ENCODE peak calls at places on chromosome 1, in seven cellular contexts. Y is NB4, L is tibial nerve, C is fibroblast of the aortic adventitia, Z is lower leg skin, B is cardiac fibroblast, W is BE2C. A is an unnamed sample.

GRCh38 chr1:180598333-180598979 is 33.4 kb upstream of the XPR1 start:
- DNase-seq in Y (no peak), L (no peak), C (no peak), Z (no peak), B (no peak), W (no peak), A (no peak)

GRCh38 chr1:30550365-30551220 is 172.8 kb downstream of the MATN1 start:
- DNase-seq in Y (no peak), L (no peak), C (no peak), Z (no peak), B (no peak), W (no peak), A (no peak)

GRCh38 chr1:238063454-238063853 is 172.7 kb upstream of the ZP4 start:
- DNase-seq in Y (no peak), L (no peak), C (peak; percentile 41), Z (no peak), B (no peak), W (peak; percentile 66), A (peak; percentile 10)

GRCh38 chr1:180177931-180178330 is 23.3 kb downstream of the QSOX1 start:
- DNase-seq in Y (peak; percentile 61), L (no peak), C (no peak), Z (no peak), B (no peak), W (no peak), A (no peak)

GRCh38 chr1:45134468-45134873 is 71.9 kb downstream of the ZSWIM5 start:
- DNase-seq in Y (no peak), L (no peak), C (no peak), Z (no peak), B (no peak), W (no peak), A (no peak)

GRCh38 chr1:175075572-175076568 is 8.2 kb downstream of the TNN start:
- DNase-seq in Y (peak; percentile 71), L (no peak), C (no peak), Z (no peak), B (no peak), W (peak; percentile 27), A (peak; percentile 51)

GRCh38 chr1:31412732-31413404 is at the start of gene SERINC2:
- DNase-seq in Y (peak; percentile 34), L (no peak), C (no peak), Z (no peak), B (no peak), W (no peak), A (no peak)

GRCh38 chr1:209323743-209324142 is 259.8 kb upstream of the CAMK1G start:
- DNase-seq in Y (peak; percentile 3), L (no peak), C (no peak), Z (no peak), B (no peak), W (no peak), A (no peak)

GRCh38 chr1:67647036-67647798 is 37.8 kb upstream of the GADD45A start:
- DNase-seq in Y (no peak), L (peak; percentile 23), C (peak; percentile 52), Z (no peak), B (peak; percentile 81), W (peak; percentile 66), A (peak; percentile 73)

GRCh38 chr1:102842606-102843005 is 265.7 kb downstream of the COL11A1 start:
- DNase-seq in Y (peak; percentile 1), L (no peak), C (no peak), Z (no peak), B (no peak), W (no peak), A (no peak)

GRCh38 chr1:44256762-44257554 is 43.7 kb downstream of the DMAP1 start:
- DNase-seq in Y (no peak), L (no peak), C (no peak), Z (no peak), B (no peak), W (no peak), A (no peak)

GRCh38 chr1:99570486-99571089 is 75.3 kb upstream of the PALMD start:
- DNase-seq in Y (no peak), L (no peak), C (no peak), Z (no peak), B (no peak), W (no peak), A (peak; percentile 55)

GRCh38 chr1:4660917-4661594 is 6.6 kb downstream of the AJAP1 start:
- DNase-seq in Y (no peak), L (no peak), C (no peak), Z (no peak), B (no peak), W (no peak), A (no peak)

GRCh38 chr1:14947421-14947820 is 206.1 kb upstream of the TMEM51 start:
- DNase-seq in Y (no peak), L (no peak), C (no peak), Z (no peak), B (no peak), W (no peak), A (no peak)

GRCh38 chr1:14944471-14944981 is 209.0 kb upstream of the TMEM51 start:
- DNase-seq in Y (no peak), L (no peak), C (no peak), Z (no peak), B (no peak), W (no peak), A (no peak)

GRCh38 chr1:14946567-14947285 is 206.8 kb upstream of the TMEM51 start:
- DNase-seq in Y (no peak), L (no peak), C (peak; percentile 83), Z (no peak), B (peak; percentile 74), W (no peak), A (peak; percentile 84)

GRCh38 chr1:14945132-14946010 is 208.2 kb upstream of the TMEM51 start:
- DNase-seq in Y (no peak), L (no peak), C (peak; percentile 92), Z (no peak), B (peak; percentile 91), W (no peak), A (peak; percentile 96)

DNA sequence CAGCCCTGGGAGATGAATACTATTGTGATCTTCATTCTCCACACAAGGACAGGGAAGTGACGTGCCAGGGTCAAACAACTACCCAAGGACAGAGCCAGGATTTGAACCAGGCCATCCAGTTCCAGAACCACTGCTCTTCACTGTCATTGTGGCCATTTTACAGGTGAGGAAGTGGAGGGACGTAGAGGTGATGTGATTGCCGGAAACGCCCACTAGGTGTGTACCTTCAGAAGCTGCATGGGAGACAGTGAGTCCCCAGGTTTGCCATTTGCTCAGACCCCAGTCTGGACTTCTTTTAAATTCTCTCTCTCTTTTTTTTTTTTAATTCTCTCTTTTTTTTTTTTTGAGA is 207.6 kb upstream of the TMEM51 start:
- DNase-seq in Y (no peak), L (no peak), C (no peak), Z (no peak), B (no peak), W (no peak), A (no peak)
- H3K4me3 ChIP-seq in Y (no peak overlapping the region), L (no peak overlapping the region), C (peak overlapping the region; percentile 47), Z (no peak overlapping the region), B (no peak overlapping the region), W (no peak overlapping the region), A (peak overlapping the region; percentile 58)

GRCh38 chr1:167520711-167521206 is 2.4 kb upstream of the CD247 start:
- DNase-seq in Y (peak; percentile 26), L (no peak), C (no peak), Z (no peak), B (no peak), W (no peak), A (no peak)
- TF ChIP-seq CTCF in Y (peak; percentile 15), L (no peak), C (no peak), Z (no peak), B (no peak), W (peak; percentile 19), A (no peak)

DNA sequence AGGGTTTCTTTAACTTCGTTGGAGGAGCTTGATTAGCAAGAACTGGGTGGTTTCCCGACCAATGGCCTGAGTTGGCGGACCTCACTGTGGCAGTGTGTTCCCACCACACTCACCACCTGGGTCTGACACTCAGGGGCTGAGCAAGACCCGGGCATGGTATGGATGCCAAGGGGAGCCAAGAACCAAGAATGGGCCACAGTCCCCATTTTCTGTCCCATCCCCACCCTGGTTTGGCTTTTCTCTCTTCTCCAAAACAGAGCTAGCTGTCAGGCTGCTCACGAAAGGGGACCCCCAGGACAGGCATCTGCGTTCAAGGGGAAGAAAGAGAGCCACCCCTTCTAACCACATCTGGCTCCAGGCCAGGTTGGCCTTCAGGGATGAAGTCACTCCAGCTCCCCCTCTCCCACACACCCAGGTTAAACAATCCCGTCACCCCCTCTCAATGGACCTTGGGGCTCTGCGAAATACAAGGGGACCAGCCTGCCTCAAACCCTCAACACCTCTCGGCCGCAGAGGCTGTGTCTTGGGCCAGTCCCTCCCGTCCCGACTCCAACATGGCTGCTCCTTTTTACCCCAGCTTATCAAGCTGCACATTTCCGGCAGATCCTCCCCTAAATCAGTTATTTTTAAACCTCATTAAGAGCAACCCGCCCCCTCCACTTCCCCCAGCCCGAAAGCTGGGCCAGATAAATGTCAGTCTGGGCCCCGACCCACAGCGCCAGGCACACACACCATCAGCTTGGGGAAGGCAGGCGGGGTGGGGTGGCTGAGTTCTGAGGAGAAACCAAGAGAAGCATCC is 3.4 kb downstream of the TAGLN2 start:
- DNase-seq in Y (no peak), L (no peak), C (no peak), Z (no peak), B (peak; percentile 64), W (peak; percentile 43), A (no peak)
- H3K4me3 ChIP-seq in Y (peak overlapping the region; percentile 75), L (no peak overlapping the region), C (peak overlapping the region; percentile 96), Z (no peak overlapping the region), B (peak overlapping the region; percentile 98), W (peak overlapping the region; percentile 76), A (peak overlapping the region; percentile 99)

GRCh38 chr1:165764277-165764676 is 4.4 kb downstream of the TMCO1 start:
- DNase-seq in Y (no peak), L (no peak), C (no peak), Z (no peak), B (no peak), W (no peak), A (no peak)

GRCh38 chr1:165763442-165763841 is 5.2 kb downstream of the TMCO1 start:
- DNase-seq in Y (no peak), L (no peak), C (no peak), Z (no peak), B (no peak), W (no peak), A (no peak)

GRCh38 chr1:165773324-165773965 is 4.8 kb upstream of the TMCO1 start:
- DNase-seq in Y (no peak), L (no peak), C (peak; percentile 69), Z (no peak), B (peak; percentile 23), W (no peak), A (peak; percentile 82)

GRCh38 chr1:165772739-165773138 is 4.1 kb upstream of the TMCO1 start:
- DNase-seq in Y (no peak), L (no peak), C (no peak), Z (no peak), B (no peak), W (no peak), A (no peak)

DNA sequence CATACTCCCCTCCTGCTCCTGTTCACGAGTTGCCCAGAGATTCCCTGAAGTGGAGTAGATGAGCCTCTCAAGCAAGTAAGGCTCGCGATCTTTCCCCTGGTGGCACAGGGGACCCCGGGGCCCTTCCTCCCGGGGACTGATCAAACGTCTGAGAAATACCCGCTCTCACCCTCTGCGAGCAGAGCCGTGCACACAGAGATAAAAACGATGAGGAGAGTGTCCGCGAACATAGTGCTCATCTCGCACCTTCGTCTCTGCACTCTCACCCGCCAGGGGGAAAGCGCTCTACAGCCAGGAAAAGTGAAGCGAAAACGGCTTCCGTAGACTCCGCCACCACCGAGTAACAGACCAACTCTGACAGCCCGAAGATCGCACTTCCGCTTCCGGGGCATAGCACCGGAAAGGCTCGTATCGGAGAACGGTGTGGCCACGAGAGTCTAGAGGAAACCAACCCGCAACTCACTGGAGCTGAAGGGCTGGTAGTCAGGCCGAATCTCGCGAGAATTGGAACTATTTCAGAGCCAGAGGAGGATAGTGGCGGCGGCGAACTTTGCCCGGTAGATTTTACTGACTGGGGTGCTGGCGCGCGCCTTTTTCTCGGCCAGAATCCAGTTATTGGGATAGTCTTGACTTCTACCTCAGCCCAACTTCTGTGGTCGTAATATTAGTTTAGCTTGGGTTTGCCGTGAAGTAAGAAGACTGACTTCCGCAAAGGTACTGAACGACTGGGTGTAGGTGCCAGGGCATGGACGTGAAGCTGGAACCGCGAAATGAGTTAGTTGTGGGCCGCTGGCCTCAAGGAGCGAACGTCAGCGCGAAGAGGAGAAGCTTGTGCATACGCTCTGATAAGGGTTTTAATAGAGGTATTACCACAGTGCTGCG is at the start of gene TMCO1:
- DNase-seq in Y (peak; percentile 98), L (peak; percentile 96), C (peak; percentile 99), Z (peak; percentile 97), B (peak; percentile 99), W (peak; percentile 96), A (peak; percentile 98)
- TF ChIP-seq CTCF in Y (no peak), L (peak; percentile 28), C (peak; percentile 41), Z (no peak), B (peak; percentile 33), W (peak; percentile 34), A (peak; percentile 39)